ENCODE peak calls at places on chromosomes 16 and 17, in four cellular contexts. W is upper lobe of right lung, J is tibial nerve, O is thoracic aorta. I is an unnamed sample.

GRCh38 chr17:50219345-50219744 is 17.9 kb upstream of the COL1A1 start:
- DNase-seq in W (no peak), J (no peak), O (no peak), I (no peak)

GRCh38 chr17:83189673-83190385 is 110.4 kb downstream of the METRNL start:
- DNase-seq in W (peak), J (peak), O (no peak), I (peak)

GRCh38 chr16:12833939-12834338 is 30.3 kb upstream of the CPPED1 start:
- DNase-seq in W (no peak), J (no peak), O (no peak), I (no peak)

GRCh38 chr16:74557275-74557674 is 49.6 kb downstream of the GLG1 start:
- DNase-seq in W (no peak), J (no peak), O (no peak), I (no peak)

GRCh38 chr17:21171309-21171922 is 42.5 kb downstream of the TMEM11 start:
- DNase-seq in W (no peak), J (no peak), O (no peak), I (no peak)

GRCh38 chr16:11700264-11701029 is 32.2 kb downstream of the SNN start:
- DNase-seq in W (no peak), J (no peak), O (no peak), I (no peak)

GRCh38 chr16:88790312-88791150 is 5.5 kb upstream of the PIEZO1 start:
- DNase-seq in W (peak), J (no peak), O (no peak), I (no peak)

GRCh38 chr16:51888021-51888420 is 658.9 kb downstream of the TOX3 start:
- DNase-seq in W (no peak), J (no peak), O (no peak), I (peak)

GRCh38 chr17:45782889-45783592 is 1.1 kb upstream of the CRHR1 start:
- DNase-seq in W (no peak), J (no peak), O (no peak), I (no peak)

GRCh38 chr17:12512712-12513355 is 152.9 kb upstream of the MYOCD start:
- DNase-seq in W (no peak), J (no peak), O (no peak), I (no peak)

GRCh38 chr17:45814622-45815606 is 29.8 kb upstream of the SPPL2C start:
- DNase-seq in W (no peak), J (no peak), O (no peak), I (no peak)

DNA sequence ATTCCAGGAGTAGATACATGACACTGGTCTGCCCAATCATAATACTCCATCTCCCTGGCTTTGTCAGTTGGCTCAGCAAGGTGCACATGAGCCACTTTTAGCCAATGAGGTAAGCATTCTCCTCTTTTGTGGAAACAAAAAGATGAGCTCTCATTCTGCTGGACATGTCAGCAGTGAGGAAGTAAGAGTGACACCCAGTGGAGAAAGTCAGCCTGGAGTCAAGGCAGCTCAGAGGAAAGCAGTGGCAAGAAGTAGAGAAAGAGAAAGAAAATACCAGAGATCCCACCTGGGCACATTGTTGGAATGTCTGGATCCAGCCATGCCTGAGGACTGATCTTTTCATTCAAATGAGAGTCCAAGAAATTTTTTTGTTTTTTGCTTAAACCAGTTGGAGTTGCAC is 496.9 kb upstream of the C16orf82 start:
- DNase-seq in W (no peak), J (no peak), O (no peak), I (no peak)
- TF ChIP-seq CTCF in W (peak), J (no peak), O (no peak), I (no peak)

GRCh38 chr16:8493885-8494487 is 96.3 kb downstream of the TMEM114 start:
- DNase-seq in W (no peak), J (no peak), O (no peak), I (no peak)
- TF ChIP-seq CTCF in W (no peak), J (no peak), O (no peak), I (no peak)

GRCh38 chr17:73638556-73638955 is 5.7 kb downstream of the SDK2 start:
- DNase-seq in W (no peak), J (no peak), O (no peak), I (no peak)
- TF ChIP-seq CTCF in W (no peak), J (no peak), O (no peak), I (no peak)

GRCh38 chr16:73051903-73052302 is 4.0 kb upstream of the ZFHX3 start:
- DNase-seq in W (no peak), J (no peak), O (no peak), I (no peak)

GRCh38 chr16:73048292-73049050 is 543 bp upstream of the ZFHX3 start:
- DNase-seq in W (peak), J (no peak), O (no peak), I (no peak)

GRCh38 chr16:73049051-73049910 is 1.4 kb upstream of the ZFHX3 start:
- DNase-seq in W (no peak), J (no peak), O (no peak), I (no peak)

GRCh38 chr16:73051216-73051615 is 3.3 kb upstream of the ZFHX3 start:
- DNase-seq in W (no peak), J (no peak), O (no peak), I (no peak)

GRCh38 chr16:73050115-73051099 is 2.5 kb upstream of the ZFHX3 start:
- DNase-seq in W (no peak), J (no peak), O (no peak), I (no peak)
- TF ChIP-seq CTCF in W (no peak), J (no peak), O (no peak), I (no peak)

GRCh38 chr17:49194297-49194607 is 16.1 kb downstream of the GNGT2 start:
- DNase-seq in W (no peak), J (no peak), O (no peak), I (no peak)

GRCh38 chr17:49191407-49191916 is 18.9 kb downstream of the GNGT2 start:
- DNase-seq in W (no peak), J (no peak), O (no peak), I (peak)

GRCh38 chr17:49190932-49191331 is 19.4 kb downstream of the GNGT2 start:
- DNase-seq in W (no peak), J (no peak), O (no peak), I (no peak)

GRCh38 chr17:49193513-49194296 is 16.7 kb downstream of the GNGT2 start:
- DNase-seq in W (no peak), J (peak), O (no peak), I (peak)

DNA sequence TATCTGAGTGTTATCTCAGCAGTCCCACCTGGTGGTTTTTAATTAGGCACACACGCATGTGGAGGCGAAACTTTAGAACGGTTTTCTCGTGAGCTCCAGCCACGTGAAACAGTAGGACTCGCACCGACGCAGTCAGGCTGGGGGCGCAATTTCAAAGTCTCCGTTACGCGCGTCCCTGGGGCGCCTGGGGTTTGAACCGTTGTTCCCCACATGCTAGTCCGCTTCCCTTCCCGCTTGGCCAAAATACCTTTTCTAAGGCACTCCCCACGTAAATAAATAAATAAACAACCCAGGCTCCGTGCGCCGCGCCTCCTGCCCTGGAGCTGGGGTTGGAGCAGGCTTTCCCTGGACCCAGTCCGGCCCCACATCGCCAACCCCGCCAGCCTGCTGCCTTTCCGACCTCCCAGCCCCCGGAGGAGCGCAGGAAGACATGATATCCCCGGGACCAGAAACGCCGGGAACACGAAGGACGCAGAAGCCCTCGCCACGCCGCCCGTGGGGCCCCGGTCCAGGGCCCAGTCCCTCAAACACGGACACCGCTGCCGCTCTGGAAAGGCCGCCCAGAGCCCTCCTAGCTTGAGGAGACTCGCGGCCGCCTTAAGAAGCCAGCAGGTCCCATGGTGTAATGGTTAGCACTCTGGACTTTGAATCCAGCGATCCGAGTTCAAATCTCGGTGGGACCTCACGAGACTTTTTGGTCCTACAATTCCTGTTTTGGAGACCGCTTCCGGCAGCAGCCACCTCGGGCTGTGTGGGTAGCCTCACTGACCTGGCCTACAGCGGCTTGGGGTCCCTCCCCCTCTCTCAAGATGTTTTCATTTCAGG is 18.2 kb downstream of the GNGT2 start:
- DNase-seq in W (peak), J (peak), O (peak), I (peak)
- TF ChIP-seq CTCF in W (peak), J (peak), O (peak), I (peak)

GRCh38 chr16:87052506-87052905 is 264.7 kb downstream of the C16orf95 start:
- DNase-seq in W (no peak), J (no peak), O (no peak), I (no peak)

GRCh38 chr16:87054154-87054553 is 263.0 kb downstream of the C16orf95 start:
- DNase-seq in W (no peak), J (no peak), O (no peak), I (no peak)

GRCh38 chr16:87054856-87055255 is 262.3 kb downstream of the C16orf95 start:
- DNase-seq in W (no peak), J (no peak), O (no peak), I (no peak)

GRCh38 chr16:87051526-87052320 is 265.5 kb downstream of the C16orf95 start:
- DNase-seq in W (no peak), J (no peak), O (no peak), I (no peak)

DNA sequence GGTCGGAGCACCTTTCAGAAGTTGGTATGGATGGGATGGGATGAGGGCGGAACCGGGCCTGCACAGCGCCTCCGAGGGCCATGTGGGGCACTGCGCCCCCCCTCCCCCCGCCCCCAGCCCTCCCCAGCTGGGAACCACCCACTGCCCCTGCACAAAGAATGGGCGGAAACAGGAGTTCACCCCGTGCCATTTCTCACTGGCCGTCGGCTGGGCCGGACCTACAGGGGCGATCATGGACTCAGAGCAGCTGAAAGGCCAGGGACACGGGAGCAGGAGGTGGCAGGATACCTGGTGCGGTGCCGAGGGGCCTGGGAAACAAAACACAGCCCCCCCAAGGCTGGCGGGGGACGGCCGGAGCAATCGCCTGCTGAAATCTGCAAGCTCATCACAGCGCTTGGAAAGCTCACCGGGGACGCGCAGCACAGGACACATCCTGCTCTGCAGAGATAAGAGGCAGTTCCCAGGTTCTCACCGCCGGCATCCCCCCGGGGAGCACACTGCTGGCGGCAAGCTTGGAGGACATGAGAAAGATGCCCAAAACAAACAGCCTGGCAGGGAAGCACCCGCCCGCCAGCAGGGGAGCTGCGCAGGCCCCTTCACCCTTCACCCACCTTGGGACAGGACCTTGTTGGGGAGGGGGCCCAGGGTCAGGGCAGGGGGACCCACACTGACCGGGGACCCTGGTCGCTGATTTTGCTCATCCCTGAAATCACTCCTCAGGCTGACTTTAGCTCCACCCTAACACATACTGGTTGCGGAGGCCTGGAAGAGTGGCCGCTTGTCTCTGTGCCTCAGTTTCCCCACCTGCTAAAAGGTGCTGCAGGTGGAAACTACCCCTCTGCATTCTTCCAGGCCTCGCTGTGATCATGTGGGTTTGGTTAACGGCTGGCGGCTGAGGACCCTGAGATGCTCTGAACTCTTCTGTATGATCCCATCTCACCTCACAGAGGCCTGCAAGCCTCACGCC is 263.9 kb downstream of the C16orf95 start:
- DNase-seq in W (no peak), J (no peak), O (no peak), I (no peak)
- TF ChIP-seq CTCF in W (no peak), J (no peak), O (no peak), I (no peak)

GRCh38 chr16:102060-102855 is 24.2 kb downstream of the MPG start:
- DNase-seq in W (no peak), J (peak), O (no peak), I (no peak)

GRCh38 chr16:105521-105920 is 27.5 kb downstream of the MPG start:
- DNase-seq in W (no peak), J (no peak), O (no peak), I (no peak)

GRCh38 chr16:104355-104754 is 26.3 kb downstream of the MPG start:
- DNase-seq in W (no peak), J (no peak), O (no peak), I (no peak)

GRCh38 chr16:106623-107324 is 28.7 kb downstream of the MPG start:
- DNase-seq in W (no peak), J (peak), O (no peak), I (peak)

GRCh38 chr16:104828-105374 is 26.9 kb downstream of the MPG start:
- DNase-seq in W (no peak), J (no peak), O (no peak), I (no peak)
- TF ChIP-seq CTCF in W (no peak), J (no peak), O (no peak), I (no peak)

GRCh38 chr16:59113009-59113408 is 378.9 kb upstream of the GOT2 start:
- DNase-seq in W (no peak), J (no peak), O (no peak), I (no peak)

GRCh38 chr16:59111280-59111679 is 377.2 kb upstream of the GOT2 start:
- DNase-seq in W (no peak), J (no peak), O (no peak), I (no peak)

DNA sequence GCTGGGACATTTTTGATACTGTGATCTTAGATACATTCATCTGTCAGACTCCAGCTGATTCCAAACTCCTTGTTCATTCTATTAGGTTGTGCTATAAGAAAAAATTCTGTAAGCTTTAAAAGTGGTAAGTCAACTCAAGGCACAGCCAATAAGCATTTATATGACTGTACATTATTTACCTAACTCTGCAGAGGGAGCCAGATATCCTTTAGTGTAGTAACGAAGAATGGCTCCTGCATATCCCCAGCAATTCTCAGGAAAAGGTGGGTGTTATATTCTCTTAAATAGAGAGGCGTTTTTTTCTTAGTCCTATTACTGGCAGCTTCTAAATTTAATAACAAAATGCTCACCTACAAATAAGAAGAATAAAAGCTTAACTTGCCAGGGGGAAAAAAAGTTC is 374.3 kb upstream of the GOT2 start:
- DNase-seq in W (no peak), J (no peak), O (no peak), I (no peak)
- TF ChIP-seq CTCF in W (no peak), J (no peak), O (no peak), I (no peak)

GRCh38 chr16:87715231-87715630 is 50.6 kb downstream of the KLHDC4 start:
- DNase-seq in W (no peak), J (no peak), O (no peak), I (no peak)
- TF ChIP-seq CTCF in W (no peak), J (no peak), O (no peak), I (no peak)

DNA sequence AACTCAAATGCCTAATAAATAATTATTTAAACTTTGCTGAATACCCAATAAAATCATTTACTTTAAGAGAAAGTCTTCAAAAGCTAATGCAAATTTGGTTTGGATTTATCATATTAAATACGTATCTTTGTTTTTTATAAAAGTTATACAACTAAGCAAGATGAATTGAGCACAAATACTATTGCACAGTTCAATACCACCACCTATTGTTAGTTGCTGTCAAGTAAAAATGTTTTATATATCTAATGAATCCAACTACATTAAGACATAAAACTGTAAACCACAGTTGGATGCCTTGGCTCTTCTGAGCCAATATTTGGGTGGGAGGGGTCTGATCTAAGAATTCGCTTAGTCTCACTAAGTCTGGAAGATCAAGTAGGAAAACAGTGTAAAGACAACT is 7.7 kb downstream of the FBXL20 start:
- DNase-seq in W (no peak), J (no peak), O (no peak), I (no peak)
- TF ChIP-seq CTCF in W (no peak), J (no peak), O (no peak), I (no peak)

I was measured in AG09319.